ENCODE peak calls at places on chromosomes 2 and 18, in ten cellular contexts. C, G, X, N, I, R, Z, Y, S and W are unnamed samples.
A peak's percentile ranks its signal among the peaks of the same experiment; 100 is the strongest.

GRCh38 chr2:191114403-191114886 is 36.3 kb downstream of the STAT4 start:
- DNase-seq in Y (no peak), X (no peak), Z (no peak), G (no peak), C (no peak), R (no peak), N (no peak), S (no peak), I (peak; percentile 28), W (no peak)

GRCh38 chr2:129923265-129924141 is 56.0 kb upstream of the RAB6C start:
- DNase-seq in Z (no peak), C (peak; percentile 2), I (peak; percentile 26), R (no peak), G (no peak), S (no peak), X (no peak), Y (no peak), N (peak; percentile 38), W (no peak)

GRCh38 chr2:127094509-127095366 is 12.2 kb downstream of the BIN1 start:
- DNase-seq in Y (peak; percentile 51), R (no peak), S (no peak), Z (peak; percentile 89), C (no peak), I (peak; percentile 73), X (no peak), N (peak; percentile 43), G (no peak), W (no peak)

GRCh38 chr18:9296233-9297006 is 38.2 kb upstream of the TWSG1 start:
- DNase-seq in C (no peak), S (no peak), X (no peak), N (no peak), Z (no peak), I (no peak), Y (no peak), G (no peak), R (no peak), W (no peak)

GRCh38 chr2:213640742-213641425 is 356.6 kb downstream of the SPAG16 start:
- DNase-seq in X (no peak), N (no peak), R (no peak), Y (no peak), C (no peak), G (no peak), Z (no peak), I (no peak), S (no peak), W (no peak)

GRCh38 chr2:145066151-145066661 is 546.3 kb upstream of the ZEB2 start:
- DNase-seq in R (no peak), Y (no peak), G (no peak), N (no peak), X (no peak), Z (peak; percentile 57), S (no peak), I (no peak), C (peak; percentile 41), W (no peak)

GRCh38 chr18:50466634-50467033 is 91.8 kb downstream of the SKA1 start:
- DNase-seq in Z (no peak), N (no peak), Y (no peak), C (no peak), S (no peak), R (no peak), G (no peak), I (no peak), X (no peak), W (no peak)

GRCh38 chr2:96977631-96978195 is 8.7 kb downstream of the FAM178B start:
- DNase-seq in Y (no peak), X (peak; percentile 33), N (peak; percentile 65), G (no peak), C (no peak), R (no peak), I (peak; percentile 90), S (no peak), Z (no peak), W (no peak)

GRCh38 chr2:177474904-177475474 is 82.4 kb downstream of the AGPS start:
- DNase-seq in R (no peak), Z (no peak), S (no peak), G (no peak), I (peak; percentile 72), X (peak; percentile 42), N (peak; percentile 25), Y (no peak), C (no peak), W (no peak)

GRCh38 chr2:121826036-121826435 is 70.6 kb downstream of the TSN start:
- DNase-seq in Y (no peak), X (no peak), R (no peak), Z (no peak), G (no peak), N (no peak), S (no peak), I (no peak), C (no peak), W (no peak)

GRCh38 chr2:49152824-49153223 is 1.5 kb downstream of the FSHR start:
- DNase-seq in N (no peak), X (no peak), C (no peak), Y (no peak), R (no peak), I (no peak), G (no peak), Z (no peak), S (no peak), W (no peak)

GRCh38 chr2:1988049-1988448 is 243.7 kb upstream of the PXDN start:
- DNase-seq in G (no peak), C (no peak), X (no peak), Y (no peak), R (no peak), Z (no peak), S (no peak), N (no peak), I (no peak), W (no peak)

GRCh38 chr2:65279756-65280155 is 52.1 kb downstream of the ACTR2 start:
- DNase-seq in I (no peak), C (no peak), Y (no peak), R (no peak), N (no peak), X (no peak), Z (no peak), S (no peak), G (no peak), W (no peak)

GRCh38 chr2:158034198-158034831 is 67.4 kb upstream of the UPP2 start:
- DNase-seq in Z (no peak), C (no peak), N (peak; percentile 52), R (no peak), G (no peak), S (peak; percentile 47), I (peak; percentile 78), Y (no peak), X (no peak), W (no peak)

GRCh38 chr2:68834737-68835136 is 36.5 kb downstream of the BMP10 start:
- DNase-seq in G (no peak), S (no peak), X (no peak), Z (no peak), C (no peak), Y (no peak), N (no peak), I (no peak), R (no peak), W (no peak)

GRCh38 chr18:43882358-43882757 is 605.1 kb upstream of the SYT4 start:
- DNase-seq in Z (peak; percentile 58), R (no peak), Y (no peak), X (no peak), C (no peak), G (no peak), S (no peak), I (no peak), N (no peak), W (no peak)

GRCh38 chr2:37786854-37787253 is 115.4 kb upstream of the CDC42EP3 start:
- DNase-seq in G (no peak), C (peak; percentile 54), I (no peak), S (no peak), N (peak; percentile 76), X (peak; percentile 62), R (no peak), Y (no peak), Z (no peak), W (no peak)

GRCh38 chr18:55856191-55856590 is 268.2 kb upstream of the TCF4 start:
- DNase-seq in C (no peak), N (peak; percentile 90), X (peak; percentile 94), I (peak; percentile 87), R (no peak), Z (no peak), S (no peak), Y (no peak), G (no peak), W (no peak)

GRCh38 chr2:200797242-200797770 is 14.4 kb upstream of the BZW1 start:
- DNase-seq in Z (peak; percentile 76), S (peak; percentile 49), I (no peak), X (no peak), C (no peak), G (no peak), Y (no peak), R (no peak), N (no peak), W (no peak)

GRCh38 chr2:105674406-105674805 is 70.3 kb upstream of the NCK2 start:
- DNase-seq in N (no peak), C (no peak), S (no peak), Z (no peak), G (no peak), R (no peak), I (no peak), X (no peak), Y (no peak), W (no peak)

GRCh38 chr2:109103286-109103685 is 25.7 kb upstream of the SH3RF3 start:
- DNase-seq in R (no peak), S (no peak), Y (no peak), X (no peak), G (no peak), N (no peak), C (no peak), I (no peak), Z (no peak), W (no peak)

GRCh38 chr2:109702250-109702985 is 88.3 kb downstream of the SOWAHC start:
- DNase-seq in Y (no peak), X (peak; percentile 96), Z (no peak), I (peak; percentile 85), S (no peak), G (no peak), R (no peak), N (peak; percentile 39), C (peak; percentile 45), W (no peak)

GRCh38 chr2:5845798-5846197 is 153.6 kb downstream of the SOX11 start:
- DNase-seq in C (no peak), N (no peak), X (no peak), S (no peak), G (no peak), I (no peak), Y (no peak), R (no peak), Z (no peak), W (no peak)

GRCh38 chr2:9629222-9630000 is 1.4 kb downstream of the YWHAQ start:
- DNase-seq in X (no peak), I (peak; percentile 64), G (no peak), N (peak; percentile 46), C (no peak), Z (no peak), R (no peak), Y (no peak), S (no peak), W (no peak)